ENCODE peak calls at places on chromosome 11, in six cellular contexts. Z is occipital lobe; Y is stimulated activated CD8-positive, alpha-beta memory T cell treated with anti-CD3 and anti-CD28 coated beads, Interleukin-15, amount 100 ng/mL, for 1 hour; X is hypothalamus; J is T follicular helper cell; R is psoas muscle. Q is an unnamed sample.

GRCh38 chr11:95792700-95793099 is 2.4 kb downstream of the CEP57 start:
- DNase-seq in Z (no peak), J (no peak), X (no peak), Y (no peak), R (no peak), Q (no peak)

GRCh38 chr11:10823152-10823579 is 14.4 kb upstream of the EIF4G2 start:
- DNase-seq in R (no peak), Y (no peak), J (no peak), X (no peak), Z (no peak), Q (no peak)

GRCh38 chr11:5689551-5689983 is at the start of gene TRIM22:
- DNase-seq in J (peak), Y (peak), X (no peak), R (no peak), Z (peak), Q (peak)

GRCh38 chr11:1081601-1082311 is 7.1 kb downstream of the MUC2 start:
- DNase-seq in J (no peak), Z (no peak), X (no peak), R (peak), Y (no peak), Q (no peak)

GRCh38 chr11:64250875-64251721 is at the start of gene PLCB3:
- DNase-seq in J (peak), Y (no peak), Z (no peak), R (peak), X (no peak), Q (peak)

GRCh38 chr11:46361283-46362145 is 14.3 kb downstream of the DGKZ start:
- DNase-seq in Z (peak), Y (no peak), X (no peak), J (peak), R (peak), Q (peak)

GRCh38 chr11:2393941-2394817 is 6.4 kb upstream of the TSSC4 start:
- DNase-seq in J (no peak), X (no peak), R (no peak), Y (no peak), Z (no peak), Q (no peak)

GRCh38 chr11:65182258-65183170 is 786 bp downstream of the CAPN1 start:
- DNase-seq in X (no peak), Y (no peak), Z (no peak), R (no peak), J (no peak), Q (no peak)

GRCh38 chr11:100576044-100577021 is 110.8 kb upstream of the ARHGAP42 start:
- DNase-seq in Y (no peak), R (no peak), X (no peak), J (no peak), Z (no peak), Q (no peak)

GRCh38 chr11:28086569-28086968 is 21.4 kb downstream of the KIF18A start:
- DNase-seq in Z (no peak), J (no peak), X (no peak), R (no peak), Y (no peak), Q (no peak)

GRCh38 chr11:122784325-122785155 is 53.8 kb upstream of the CRTAM start:
- DNase-seq in Z (no peak), X (no peak), J (no peak), R (peak), Y (no peak), Q (no peak)

GRCh38 chr11:27882066-27882697 is 181.9 kb upstream of the BDNF start:
- DNase-seq in Y (no peak), X (no peak), Z (no peak), R (no peak), J (no peak), Q (no peak)

GRCh38 chr11:43937434-43938411 is 4.7 kb upstream of the C11orf96 start:
- DNase-seq in J (no peak), X (no peak), R (no peak), Z (no peak), Y (no peak), Q (no peak)

GRCh38 chr11:118138839-118139420 is 13.7 kb downstream of the SCN4B start:
- DNase-seq in Z (no peak), R (no peak), J (no peak), Y (no peak), X (no peak), Q (no peak)

GRCh38 chr11:124793466-124794278 is 6.5 kb downstream of the MSANTD2 start:
- DNase-seq in Z (no peak), Y (no peak), X (no peak), J (no peak), R (no peak), Q (no peak)

GRCh38 chr11:24900524-24900923 is 403.7 kb downstream of the LUZP2 start:
- DNase-seq in Y (no peak), R (no peak), X (no peak), Z (no peak), J (no peak), Q (no peak)

GRCh38 chr11:36333897-36334296 is 37.8 kb downstream of the PRR5L start:
- DNase-seq in Z (no peak), J (no peak), Y (no peak), R (no peak), X (no peak), Q (no peak)

GRCh38 chr11:43269229-43269928 is 42.4 kb upstream of the API5 start:
- DNase-seq in Y (no peak), R (no peak), J (no peak), X (no peak), Z (no peak), Q (no peak)

GRCh38 chr11:44243633-44244343 is 66.2 kb downstream of the ALX4 start:
- DNase-seq in X (no peak), R (no peak), J (no peak), Y (no peak), Z (no peak), Q (no peak)

GRCh38 chr11:8828055-8828454 is 82.9 kb upstream of the AKIP1 start:
- DNase-seq in X (no peak), Z (no peak), J (no peak), R (no peak), Y (no peak), Q (no peak)

GRCh38 chr11:125623064-125623463 is 1.9 kb upstream of the CHEK1 start:
- DNase-seq in Y (no peak), Z (no peak), J (no peak), X (no peak), R (no peak), Q (no peak)

GRCh38 chr11:96105197-96105895 is 181.4 kb upstream of the MTMR2 start:
- DNase-seq in R (no peak), X (no peak), J (no peak), Z (no peak), Y (no peak), Q (no peak)

GRCh38 chr11:76277298-76278175 is 71.2 kb upstream of the WNT11 start:
- DNase-seq in Y (no peak), X (no peak), J (no peak), Z (no peak), R (no peak), Q (no peak)

GRCh38 chr11:2267871-2268825 is 2.2 kb downstream of the ASCL2 start:
- DNase-seq in Z (no peak), Y (no peak), X (no peak), J (no peak), R (no peak), Q (no peak)

GRCh38 chr11:13338437-13339069 is 61.0 kb downstream of the BMAL1 start:
- DNase-seq in X (no peak), R (no peak), Z (no peak), Y (no peak), J (no peak), Q (no peak)

GRCh38 chr11:108664730-108665525 is at the start of gene DDX10:
- DNase-seq in R (peak), X (peak), Y (peak), J (peak), Z (peak), Q (peak)

GRCh38 chr11:83521647-83522596 is 235.8 kb upstream of the CCDC90B start:
- DNase-seq in X (no peak), R (no peak), Z (no peak), Y (no peak), J (no peak), Q (no peak)

GRCh38 chr11:31160504-31161422 is 208.8 kb downstream of the DCDC1 start:
- DNase-seq in R (no peak), Y (no peak), Z (no peak), J (no peak), X (no peak), Q (no peak)

GRCh38 chr11:15826826-15827225 is 529.5 kb downstream of the SOX6 start:
- DNase-seq in R (peak), Y (no peak), Z (no peak), J (no peak), X (no peak), Q (no peak)

GRCh38 chr11:110527146-110527545 is 97.4 kb downstream of the FDX1 start:
- DNase-seq in Z (no peak), X (no peak), Y (no peak), J (no peak), R (no peak), Q (no peak)

GRCh38 chr11:127627629-127628462 is 627.3 kb upstream of the KIRREL3 start:
- DNase-seq in J (no peak), Y (no peak), R (peak), Z (peak), X (no peak), Q (no peak)

GRCh38 chr11:132186699-132187098 is 816.3 kb downstream of the NTM start:
- DNase-seq in J (no peak), Z (no peak), R (no peak), Y (no peak), X (no peak), Q (no peak)

GRCh38 chr11:129652828-129653227 is 162.8 kb upstream of the TMEM45B start:
- DNase-seq in Z (no peak), J (no peak), Y (no peak), R (no peak), X (no peak), Q (no peak)

Q was measured in CD4-positive, alpha-beta T cell.